ENCODE peak calls at places on chromosome 7, in five cellular contexts. One of them, this sample, is unnamed. For H3K9me3, the result is how much of the 10 kb centered on the place peaks cover.

GRCh38 chr7:30594055-30594539 is 581 bp upstream of the GARS1 start:
- DNase-seq in adrenal gland: peak
- DNase-seq in IMR-90: peak
- DNase-seq in left lung: peak
- DNase-seq in CD8-positive, alpha-beta memory T cell: no peak
- DNase-seq in this sample: no peak

GRCh38 chr7:114865564-114865963 is 56.3 kb upstream of the MDFIC start:
- DNase-seq in IMR-90: peak
- DNase-seq in left lung: peak
- DNase-seq in CD8-positive, alpha-beta memory T cell: peak
- DNase-seq in adrenal gland: peak
- DNase-seq in this sample: peak

GRCh38 chr7:44189286-44189992 is at the start of gene GCK:
- DNase-seq in adrenal gland: peak
- DNase-seq in left lung: no peak
- DNase-seq in IMR-90: no peak
- DNase-seq in CD8-positive, alpha-beta memory T cell: no peak
- DNase-seq in this sample: no peak

GRCh38 chr7:139725843-139726484 is 51.8 kb downstream of the HIPK2 start:
- DNase-seq in left lung: no peak
- DNase-seq in CD8-positive, alpha-beta memory T cell: no peak
- DNase-seq in adrenal gland: peak
- DNase-seq in IMR-90: no peak
- DNase-seq in this sample: no peak

GRCh38 chr7:132347129-132347528 is 229.1 kb downstream of the PLXNA4 start:
- DNase-seq in IMR-90: no peak
- DNase-seq in left lung: no peak
- DNase-seq in CD8-positive, alpha-beta memory T cell: no peak
- DNase-seq in adrenal gland: no peak
- DNase-seq in this sample: no peak

GRCh38 chr7:107582906-107583305 is 2.9 kb downstream of the BCAP29 start:
- DNase-seq in IMR-90: no peak
- DNase-seq in adrenal gland: no peak
- DNase-seq in left lung: no peak
- DNase-seq in CD8-positive, alpha-beta memory T cell: no peak
- DNase-seq in this sample: no peak

GRCh38 chr7:112511451-112512220 is 30.8 kb downstream of the LSMEM1 start:
- DNase-seq in CD8-positive, alpha-beta memory T cell: no peak
- DNase-seq in IMR-90: no peak
- DNase-seq in left lung: no peak
- DNase-seq in adrenal gland: no peak
- DNase-seq in this sample: no peak

GRCh38 chr7:104252409-104253134 is 44.8 kb upstream of the ORC5 start:
- DNase-seq in CD8-positive, alpha-beta memory T cell: no peak
- DNase-seq in left lung: no peak
- DNase-seq in adrenal gland: no peak
- DNase-seq in IMR-90: no peak
- DNase-seq in this sample: no peak

GRCh38 chr7:33886100-33886623 is 19.2 kb upstream of the BMPER start:
- DNase-seq in left lung: no peak
- DNase-seq in CD8-positive, alpha-beta memory T cell: no peak
- DNase-seq in adrenal gland: no peak
- DNase-seq in IMR-90: peak
- DNase-seq in this sample: no peak

GRCh38 chr7:131327626-131328386 is at the start of gene MKLN1:
- DNase-seq in adrenal gland: peak
- DNase-seq in CD8-positive, alpha-beta memory T cell: peak
- DNase-seq in left lung: peak
- DNase-seq in IMR-90: peak
- DNase-seq in this sample: peak

GRCh38 chr7:99910976-99911375 is 8.4 kb downstream of the TRIM4 start:
- DNase-seq in IMR-90: no peak
- DNase-seq in adrenal gland: no peak
- DNase-seq in CD8-positive, alpha-beta memory T cell: no peak
- DNase-seq in left lung: no peak
- DNase-seq in this sample: no peak

GRCh38 chr7:92762853-92763252 is 73.5 kb downstream of the CDK6 start:
- DNase-seq in CD8-positive, alpha-beta memory T cell: no peak
- DNase-seq in adrenal gland: no peak
- DNase-seq in left lung: no peak
- DNase-seq in IMR-90: no peak
- DNase-seq in this sample: no peak

GRCh38 chr7:122255454-122255853 is 49.1 kb downstream of the FEZF1 start:
- DNase-seq in IMR-90: no peak
- DNase-seq in left lung: no peak
- DNase-seq in CD8-positive, alpha-beta memory T cell: no peak
- DNase-seq in adrenal gland: no peak
- DNase-seq in this sample: no peak

GRCh38 chr7:1559626-1560590 is 3.9 kb upstream of the TMEM184A start:
- DNase-seq in left lung: no peak
- DNase-seq in adrenal gland: no peak
- DNase-seq in IMR-90: no peak
- DNase-seq in CD8-positive, alpha-beta memory T cell: no peak
- DNase-seq in this sample: no peak

GRCh38 chr7:105306160-105306784 is 82.4 kb downstream of the SRPK2 start:
- DNase-seq in CD8-positive, alpha-beta memory T cell: no peak
- DNase-seq in left lung: no peak
- DNase-seq in IMR-90: no peak
- DNase-seq in adrenal gland: no peak
- DNase-seq in this sample: no peak

GRCh38 chr7:100465702-100466311 is 1.7 kb upstream of the SPACDR start:
- DNase-seq in CD8-positive, alpha-beta memory T cell: no peak
- DNase-seq in left lung: peak
- DNase-seq in adrenal gland: peak
- DNase-seq in IMR-90: peak
- DNase-seq in this sample: no peak

GRCh38 chr7:153188630-153189029 is 429.1 kb downstream of the ACTR3B start:
- DNase-seq in CD8-positive, alpha-beta memory T cell: no peak
- DNase-seq in left lung: no peak
- DNase-seq in IMR-90: no peak
- DNase-seq in adrenal gland: no peak
- DNase-seq in this sample: no peak

GRCh38 chr7:137606061-137606674 is 240.6 kb downstream of the DGKI start:
- DNase-seq in left lung: no peak
- DNase-seq in IMR-90: peak
- DNase-seq in CD8-positive, alpha-beta memory T cell: peak
- DNase-seq in adrenal gland: no peak
- DNase-seq in this sample: no peak

GRCh38 chr7:115136796-115137443 is 215.0 kb downstream of the MDFIC start:
- DNase-seq in left lung: no peak
- DNase-seq in CD8-positive, alpha-beta memory T cell: no peak
- DNase-seq in IMR-90: no peak
- DNase-seq in adrenal gland: no peak
- DNase-seq in this sample: no peak

GRCh38 chr7:12056381-12056780 is 154.7 kb upstream of the TMEM106B start:
- DNase-seq in CD8-positive, alpha-beta memory T cell: no peak
- DNase-seq in adrenal gland: no peak
- DNase-seq in IMR-90: peak
- DNase-seq in left lung: no peak
- DNase-seq in this sample: no peak

GRCh38 chr7:136964347-136964746 is 95.9 kb downstream of the CHRM2 start:
- DNase-seq in IMR-90: no peak
- DNase-seq in left lung: no peak
- DNase-seq in adrenal gland: no peak
- DNase-seq in CD8-positive, alpha-beta memory T cell: no peak
- DNase-seq in this sample: no peak

GRCh38 chr7:33773053-33773452 is 132.3 kb upstream of the BMPER start:
- DNase-seq in IMR-90: peak
- DNase-seq in CD8-positive, alpha-beta memory T cell: no peak
- DNase-seq in adrenal gland: no peak
- DNase-seq in left lung: no peak
- DNase-seq in this sample: no peak

GRCh38 chr7:81075150-81075549 is 156.3 kb upstream of the SEMA3C start:
- DNase-seq in IMR-90: peak
- DNase-seq in CD8-positive, alpha-beta memory T cell: no peak
- DNase-seq in adrenal gland: no peak
- DNase-seq in left lung: no peak
- DNase-seq in this sample: no peak

GRCh38 chr7:159013181-159013690 is 131.4 kb downstream of the VIPR2 start:
- DNase-seq in left lung: no peak
- DNase-seq in CD8-positive, alpha-beta memory T cell: no peak
- DNase-seq in adrenal gland: no peak
- DNase-seq in IMR-90: no peak
- DNase-seq in this sample: no peak

GRCh38 chr7:159010411-159010810 is 134.3 kb downstream of the VIPR2 start:
- DNase-seq in left lung: no peak
- DNase-seq in IMR-90: no peak
- DNase-seq in CD8-positive, alpha-beta memory T cell: no peak
- DNase-seq in adrenal gland: no peak
- DNase-seq in this sample: no peak

GRCh38 chr7:159012353-159013069 is 132.2 kb downstream of the VIPR2 start:
- DNase-seq in adrenal gland: no peak
- DNase-seq in CD8-positive, alpha-beta memory T cell: no peak
- DNase-seq in left lung: peak
- DNase-seq in IMR-90: no peak
- DNase-seq in this sample: no peak

GRCh38 chr7:159009951-159010350 is 134.7 kb downstream of the VIPR2 start:
- DNase-seq in IMR-90: no peak
- DNase-seq in adrenal gland: no peak
- DNase-seq in left lung: no peak
- DNase-seq in CD8-positive, alpha-beta memory T cell: no peak
- DNase-seq in this sample: no peak

DNA sequence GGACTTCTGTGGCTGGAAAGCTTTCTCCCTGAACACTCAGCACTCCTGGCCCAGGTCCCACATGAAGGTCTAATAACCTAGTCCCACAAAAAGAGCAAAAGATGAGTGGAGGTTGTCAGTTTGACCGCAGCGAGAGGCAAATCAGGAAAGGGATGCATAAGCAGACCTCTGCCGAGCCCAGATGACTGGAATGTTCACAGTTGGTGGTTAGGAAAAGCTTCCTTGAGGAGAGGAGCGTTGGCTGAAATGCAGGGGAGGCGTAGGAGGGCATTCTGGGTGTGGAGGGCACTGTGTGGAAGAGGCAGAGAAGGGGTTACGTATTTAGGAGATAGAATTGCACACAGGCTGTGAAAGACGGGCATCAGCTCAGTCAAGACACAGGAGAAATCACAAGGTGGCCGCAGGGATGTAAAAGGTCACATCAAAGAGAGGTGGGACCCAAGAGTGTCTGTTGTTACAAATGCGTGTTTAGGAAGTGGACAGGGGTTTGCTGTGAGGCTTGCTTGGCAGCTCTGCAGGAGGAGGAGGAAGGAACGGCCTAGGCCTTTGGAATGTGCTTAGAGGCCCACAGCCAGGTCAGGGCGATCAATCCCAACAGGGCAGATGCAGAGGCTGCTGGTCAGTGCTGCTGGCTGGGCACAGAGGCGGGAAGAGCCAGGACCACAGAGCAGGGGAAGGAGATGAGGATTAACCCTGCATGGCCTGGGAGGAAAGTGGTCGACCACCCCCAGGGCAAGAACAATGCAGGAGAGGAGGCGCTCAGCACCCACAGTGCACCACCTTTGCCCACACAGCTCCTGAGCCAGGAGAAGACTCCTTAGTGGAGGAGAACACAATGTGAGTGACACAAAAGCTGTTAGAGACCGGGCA is 133.5 kb downstream of the VIPR2 start:
- DNase-seq in CD8-positive, alpha-beta memory T cell: no peak
- DNase-seq in IMR-90: no peak
- DNase-seq in adrenal gland: no peak
- DNase-seq in left lung: no peak
- DNase-seq in this sample: no peak
- H3K9me3 ChIP-seq in CD8-positive, alpha-beta memory T cell: under half
- H3K9me3 ChIP-seq in IMR-90: under half
- H3K9me3 ChIP-seq in adrenal gland: under half
- H3K9me3 ChIP-seq in left lung: under half
- H3K9me3 ChIP-seq in this sample: under half

GRCh38 chr7:151857866-151858440 is 19.0 kb downstream of the PRKAG2 start:
- DNase-seq in adrenal gland: no peak
- DNase-seq in left lung: no peak
- DNase-seq in IMR-90: no peak
- DNase-seq in CD8-positive, alpha-beta memory T cell: no peak
- DNase-seq in this sample: no peak
- H3K9me3 ChIP-seq in adrenal gland: under half
- H3K9me3 ChIP-seq in left lung: under half
- H3K9me3 ChIP-seq in IMR-90: under half
- H3K9me3 ChIP-seq in CD8-positive, alpha-beta memory T cell: under half
- H3K9me3 ChIP-seq in this sample: under half

DNA sequence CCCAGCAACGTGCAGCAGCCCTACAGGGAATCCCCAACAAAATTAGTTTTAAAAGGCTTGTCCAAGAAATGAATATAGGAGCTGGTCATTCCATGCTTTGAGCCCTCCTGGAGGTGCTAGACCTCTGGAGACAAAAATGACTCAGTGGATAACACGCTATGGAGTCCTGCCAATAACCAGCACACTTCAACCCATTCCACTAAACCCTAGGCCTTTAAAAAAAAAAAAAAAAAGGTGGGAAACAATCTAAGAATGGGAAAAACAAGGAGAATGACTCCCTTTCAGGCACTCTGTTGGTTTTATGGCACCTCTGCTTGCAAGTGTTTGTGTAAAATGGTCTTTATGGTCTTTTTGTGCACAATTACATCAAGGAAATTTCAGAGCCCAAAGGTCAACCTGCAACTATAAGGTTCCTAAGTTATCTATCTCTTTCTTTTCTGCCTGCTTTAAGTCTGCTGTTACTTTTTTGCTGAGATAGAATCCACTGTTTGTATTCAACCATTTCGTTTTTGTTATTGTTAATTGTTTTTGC is 21.3 kb downstream of the AVL9 start:
- DNase-seq in IMR-90: no peak
- DNase-seq in adrenal gland: no peak
- DNase-seq in CD8-positive, alpha-beta memory T cell: no peak
- DNase-seq in left lung: no peak
- DNase-seq in this sample: no peak
- H3K9me3 ChIP-seq in IMR-90: under half
- H3K9me3 ChIP-seq in adrenal gland: under half
- H3K9me3 ChIP-seq in CD8-positive, alpha-beta memory T cell: under half
- H3K9me3 ChIP-seq in left lung: under half
- H3K9me3 ChIP-seq in this sample: under half

DNA sequence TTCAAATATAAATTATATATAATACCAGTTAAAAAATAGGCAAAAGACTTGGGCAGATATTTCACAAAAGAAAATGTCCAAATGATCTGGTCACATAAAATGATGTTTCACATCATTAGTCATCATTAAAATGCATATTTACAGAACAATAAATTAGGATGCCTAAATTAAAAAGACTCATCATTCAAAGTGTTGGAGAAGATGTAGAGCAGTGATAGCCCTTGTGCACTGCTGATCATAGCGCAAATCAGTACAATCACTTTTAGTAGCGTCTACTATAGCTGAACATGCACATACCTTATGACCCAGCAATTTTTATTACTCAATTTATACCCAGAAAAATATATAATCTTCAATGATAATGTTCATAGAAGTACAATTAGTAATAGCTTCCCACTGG is 333.3 kb upstream of the ETV1 start:
- DNase-seq in left lung: no peak
- DNase-seq in CD8-positive, alpha-beta memory T cell: no peak
- DNase-seq in adrenal gland: no peak
- DNase-seq in IMR-90: no peak
- DNase-seq in this sample: no peak
- H3K9me3 ChIP-seq in left lung: under half
- H3K9me3 ChIP-seq in CD8-positive, alpha-beta memory T cell: under half
- H3K9me3 ChIP-seq in adrenal gland: under half
- H3K9me3 ChIP-seq in IMR-90: under half
- H3K9me3 ChIP-seq in this sample: under half

This sample was measured in T-helper 17 cell.